ENCODE peak calls at places on chromosomes 1 and 21, in four cellular contexts. A is neural progenitor cell, G is GM23338, I is OCI-LY7. V is an unnamed sample.

GRCh38 chr1:243786546-243786945 is 63.5 kb downstream of the AKT3 start:
- DNase-seq in A (no peak), G (no peak), I (no peak), V (no peak)

GRCh38 chr1:149906561-149906960 is 7.2 kb downstream of the BOLA1 start:
- DNase-seq in A (no peak), G (no peak), I (no peak), V (no peak)

GRCh38 chr1:147568551-147568950 is 27.2 kb downstream of the BCL9 start:
- DNase-seq in A (no peak), G (peak), I (no peak), V (no peak)

GRCh38 chr1:58773406-58773840 is 10.4 kb downstream of the JUN start:
- DNase-seq in A (peak), G (no peak), I (peak), V (peak)

GRCh38 chr1:2180297-2181245 is 14.0 kb downstream of the FAAP20 start:
- DNase-seq in A (no peak), G (no peak), I (no peak), V (no peak)

GRCh38 chr1:57222801-57223200 is 201.1 kb downstream of the DAB1 start:
- DNase-seq in A (no peak), G (no peak), I (no peak), V (no peak)

GRCh38 chr1:15966081-15966955 is 9.6 kb downstream of the ZBTB17 start:
- DNase-seq in A (no peak), G (no peak), I (peak), V (no peak)

GRCh38 chr21:26405735-26406361 is 167.2 kb downstream of the CYYR1 start:
- DNase-seq in A (peak), G (peak), I (no peak), V (peak)

GRCh38 chr1:232306269-232306911 is 323.5 kb downstream of the SIPA1L2 start:
- DNase-seq in A (peak), G (peak), I (no peak), V (no peak)

GRCh38 chr1:6523566-6523965 is 30.7 kb downstream of the NOL9 start:
- DNase-seq in A (peak), G (peak), I (peak), V (peak)

GRCh38 chr1:232980336-232980978 is 30.0 kb downstream of the NTPCR start:
- DNase-seq in A (no peak), G (peak), I (no peak), V (no peak)

GRCh38 chr21:46109251-46110221 is 11.6 kb downstream of the COL6A2 start:
- DNase-seq in A (no peak), G (no peak), I (no peak), V (no peak)

GRCh38 chr1:237470712-237471310 is 419.9 kb downstream of the ZP4 start:
- DNase-seq in A (peak), G (peak), I (no peak), V (no peak)

GRCh38 chr1:100217834-100218233 is 31.8 kb downstream of the DBT start:
- DNase-seq in A (no peak), G (no peak), I (no peak), V (no peak)

GRCh38 chr1:8584316-8584715 is 233.1 kb downstream of the RERE start:
- DNase-seq in A (no peak), G (no peak), I (no peak), V (no peak)

GRCh38 chr1:231806623-231807470 is 180.3 kb downstream of the DISC1 start:
- DNase-seq in A (peak), G (peak), I (peak), V (peak)

GRCh38 chr1:230415405-230416119 is 10.6 kb downstream of the PGBD5 start:
- DNase-seq in A (no peak), G (no peak), I (no peak), V (no peak)

GRCh38 chr1:46303872-46304326 is 401 bp downstream of the UQCRH start:
- DNase-seq in A (no peak), G (peak), I (no peak), V (no peak)

GRCh38 chr1:175176246-175176645 is 16.3 kb downstream of the KIAA0040 start:
- DNase-seq in A (no peak), G (no peak), I (no peak), V (no peak)

GRCh38 chr1:167328762-167329483 is 108.2 kb downstream of the POU2F1 start:
- DNase-seq in A (peak), G (peak), I (peak), V (peak)

GRCh38 chr1:2230781-2231666 is 2.9 kb downstream of the SKI start:
- DNase-seq in A (no peak), G (peak), I (no peak), V (no peak)

GRCh38 chr1:241902376-241903067 is 54.5 kb downstream of the EXO1 start:
- DNase-seq in A (no peak), G (no peak), I (no peak), V (no peak)

GRCh38 chr1:231841616-231842344 is 215.2 kb downstream of the DISC1 start:
- DNase-seq in A (no peak), G (no peak), I (no peak), V (no peak)

GRCh38 chr1:183778568-183779433 is 26.1 kb upstream of the RGL1 start:
- DNase-seq in A (no peak), G (no peak), I (no peak), V (no peak)

GRCh38 chr1:64711266-64711665 is 33.6 kb upstream of the RAVER2 start:
- DNase-seq in A (no peak), G (no peak), I (no peak), V (no peak)

GRCh38 chr1:27114522-27114921 is 40.4 kb downstream of the SLC9A1 start:
- DNase-seq in A (no peak), G (no peak), I (no peak), V (no peak)

GRCh38 chr1:31849653-31850052 is 33.8 kb upstream of the SPOCD1 start:
- DNase-seq in A (no peak), G (no peak), I (no peak), V (no peak)

GRCh38 chr1:232209357-232209756 is 420.6 kb downstream of the SIPA1L2 start:
- DNase-seq in A (no peak), G (no peak), I (no peak), V (no peak)

GRCh38 chr1:175152006-175152652 is 40.4 kb downstream of the KIAA0040 start:
- DNase-seq in A (peak), G (peak), I (peak), V (peak)

GRCh38 chr1:30816211-30817082 is 58.9 kb upstream of the LAPTM5 start:
- DNase-seq in A (peak), G (peak), I (no peak), V (no peak)

GRCh38 chr1:101738475-101738874 is 258.3 kb downstream of the OLFM3 start:
- DNase-seq in A (no peak), G (no peak), I (no peak), V (no peak)

DNA sequence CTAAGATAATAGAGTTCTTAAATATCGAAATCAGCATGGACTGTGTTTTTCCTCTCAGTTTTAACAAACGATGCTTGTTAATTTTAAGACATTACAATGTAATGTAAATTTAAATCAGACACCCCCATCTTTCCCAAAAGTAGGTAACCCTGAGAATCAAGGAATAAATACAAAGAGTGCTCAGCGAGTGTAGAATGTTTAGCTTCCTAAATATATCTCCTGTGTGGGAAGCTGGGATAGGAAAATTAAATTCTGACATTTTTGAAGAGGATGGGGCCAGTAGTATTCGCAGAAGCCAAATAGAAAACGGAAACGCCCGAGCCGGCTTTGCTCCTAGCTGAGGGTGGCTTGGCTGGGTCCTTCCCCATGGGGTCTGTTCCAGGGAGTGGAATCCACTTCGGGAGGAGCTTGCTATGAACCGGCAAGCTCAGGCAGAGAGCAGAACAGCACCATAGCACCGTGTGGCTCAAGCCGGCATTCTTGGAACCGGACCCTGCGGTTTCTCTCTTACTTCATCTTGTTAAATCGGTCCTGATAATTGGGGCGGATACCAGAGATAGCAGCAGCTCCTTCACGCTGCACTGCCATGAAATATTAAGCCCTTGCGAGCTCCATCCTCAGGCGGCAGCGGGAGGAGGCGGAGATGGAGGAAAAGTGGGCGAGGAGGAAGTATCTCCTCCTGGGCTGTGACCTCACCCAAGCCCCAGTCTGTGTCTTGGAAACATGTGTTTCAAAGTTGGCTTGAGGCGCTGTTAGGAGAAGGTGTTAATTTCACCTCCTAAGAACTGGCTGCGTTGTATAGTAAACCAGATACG is 24.9 kb downstream of the MAP3K7CL start:
- DNase-seq in A (peak), G (peak), I (no peak), V (no peak)
- TF ChIP-seq CTCF in A (no peak), G (no peak), I (no peak), V (no peak)

DNA sequence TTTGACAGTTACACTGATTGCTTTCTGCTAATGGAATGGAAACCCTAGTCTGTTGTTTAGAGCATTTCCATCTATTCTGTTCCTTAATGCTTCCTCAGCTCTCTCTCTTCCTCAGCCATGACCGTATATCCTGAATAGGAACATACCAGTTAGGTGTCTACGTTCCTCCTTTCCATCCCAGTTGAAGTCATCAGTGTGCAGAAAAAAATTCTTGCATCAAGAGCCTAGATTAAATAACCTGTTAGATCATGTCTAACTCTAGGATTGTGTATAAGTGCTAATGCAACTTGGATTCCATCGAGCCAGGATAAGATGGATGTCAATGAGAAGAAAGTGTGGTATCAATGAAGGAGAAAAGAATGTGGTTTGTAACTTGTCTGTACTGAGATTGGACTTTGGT is 18.7 kb downstream of the UBAP2L start:
- DNase-seq in A (no peak), G (no peak), I (no peak), V (no peak)
- TF ChIP-seq EZH2phosphoT487 in A (no peak), G (no peak), I (no peak), V (no peak)

DNA sequence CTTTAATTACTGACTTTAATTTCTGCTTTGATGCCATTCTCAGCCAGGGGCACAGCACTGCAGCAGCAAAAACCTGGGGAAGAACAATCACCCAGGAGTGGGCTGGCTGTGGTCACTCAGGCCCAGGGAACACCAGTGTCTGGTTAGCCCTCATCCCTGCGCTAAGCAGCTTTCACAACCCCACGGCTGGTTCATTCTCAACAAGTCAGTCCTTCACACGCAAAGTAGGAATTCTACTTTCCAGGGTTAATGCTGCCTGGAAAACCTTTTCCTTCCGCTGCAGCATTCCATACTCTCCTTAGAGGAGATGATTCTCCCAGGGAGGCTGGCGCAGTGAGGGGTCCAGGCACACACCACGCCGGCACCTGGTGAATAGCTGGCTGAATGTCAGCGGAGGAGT is 24.3 kb upstream of the KCNE1 start:
- DNase-seq in A (no peak), G (no peak), I (no peak), V (no peak)
- H2AFZ ChIP-seq in A (no peak), G (no peak), I (no peak), V (no peak)

GRCh38 chr1:156948708-156949107 is 28.3 kb downstream of the LRRC71 start:
- DNase-seq in A (peak), G (peak), I (no peak), V (no peak)
- TF ChIP-seq CTCF in A (peak), G (peak), I (peak), V (peak)

GRCh38 chr1:25774921-25775774 is 24.8 kb upstream of the SELENON start:
- DNase-seq in A (no peak), G (no peak), I (peak), V (no peak)
- TF ChIP-seq EZH2phosphoT487 in A (no peak), G (no peak), I (no peak), V (no peak)

GRCh38 chr1:117271129-117271528 is 60.4 kb upstream of the VTCN1 start:
- DNase-seq in A (no peak), G (no peak), I (no peak), V (no peak)

GRCh38 chr1:117271959-117272358 is 61.2 kb upstream of the VTCN1 start:
- DNase-seq in A (no peak), G (peak), I (no peak), V (no peak)

GRCh38 chr1:117267232-117267774 is 56.6 kb upstream of the VTCN1 start:
- DNase-seq in A (no peak), G (no peak), I (no peak), V (no peak)

GRCh38 chr1:117262976-117263375 is 52.2 kb upstream of the VTCN1 start:
- DNase-seq in A (no peak), G (no peak), I (no peak), V (no peak)

GRCh38 chr1:117268926-117269378 is 58.2 kb upstream of the VTCN1 start:
- DNase-seq in A (peak), G (peak), I (no peak), V (no peak)
- H2AFZ ChIP-seq in A (no peak), G (no peak), I (no peak), V (no peak)

GRCh38 chr1:202329891-202330290 is 11.8 kb downstream of the UBE2T start:
- DNase-seq in A (no peak), G (peak), I (no peak), V (no peak)
- TF ChIP-seq CTCF in A (peak), G (peak), I (peak), V (peak)

DNA sequence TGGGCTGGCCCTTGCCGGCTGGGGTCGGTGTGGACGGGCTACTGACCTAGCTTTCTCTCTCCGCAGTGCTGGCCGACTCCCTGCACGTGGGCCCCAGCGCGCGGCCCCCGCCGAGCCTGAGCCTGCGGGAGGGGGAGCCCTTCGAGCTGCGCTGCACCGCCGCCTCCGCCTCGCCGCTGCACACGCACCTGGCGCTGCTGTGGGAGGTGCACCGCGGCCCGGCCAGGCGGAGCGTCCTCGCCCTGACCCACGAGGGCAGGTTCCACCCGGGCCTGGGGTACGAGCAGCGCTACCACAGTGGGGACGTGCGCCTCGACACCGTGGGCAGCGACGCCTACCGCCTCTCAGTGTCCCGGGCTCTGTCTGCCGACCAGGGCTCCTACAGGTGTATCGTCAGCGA is 34.9 kb downstream of the PTGFRN start:
- DNase-seq in A (no peak), G (no peak), I (no peak), V (no peak)
- TF ChIP-seq EZH2phosphoT487 in A (no peak), G (no peak), I (no peak), V (no peak)

GRCh38 chr21:32712043-32712442 is 15.8 kb downstream of the SYNJ1 start:
- DNase-seq in A (no peak), G (no peak), I (peak), V (peak)
- H2AFZ ChIP-seq in A (no peak), G (no peak), I (no peak), V (no peak)

GRCh38 chr1:25616080-25616931 is at the start of gene MAN1C1:
- DNase-seq in A (peak), G (peak), I (peak), V (peak)
- TF ChIP-seq CTCF in A (peak), G (peak), I (peak), V (peak)

V was measured in MM.1S.